ENCODE peak calls at places on chromosomes 4 and X, in ten cellular contexts. D, I, H, E, Q, O, M, R, J and Y are unnamed samples.
A peak's percentile ranks its signal among the peaks of the same experiment; 100 is the strongest.

GRCh38 chr4:151226004-151226932 is 50.7 kb upstream of the PRSS48 start:
- DNase-seq in D (peak; percentile 80), I (no peak), H (peak; percentile 24), E (peak; percentile 35), Q (peak; percentile 9), O (no peak), M (no peak), R (peak; percentile 85), J (no peak), Y (peak; percentile 78)

GRCh38 chrX:15468036-15468435 is 25.1 kb downstream of the PIR start:
- DNase-seq in D (peak; percentile 44), I (no peak), H (no peak), E (peak; percentile 35), Q (no peak), O (peak; percentile 22), M (no peak), R (peak; percentile 86), J (no peak), Y (peak; percentile 63)

GRCh38 chr4:141759796-141760425 is 123.5 kb downstream of the IL15 start:
- DNase-seq in D (peak; percentile 47), I (no peak), H (no peak), E (no peak), Q (no peak), O (no peak), M (no peak), R (peak; percentile 12), J (no peak), Y (no peak)

GRCh38 chr4:82493721-82494425 is 63.5 kb downstream of the ENOPH1 start:
- DNase-seq in D (peak; percentile 35), I (no peak), H (no peak), E (peak; percentile 28), Q (no peak), O (no peak), M (no peak), R (no peak), J (no peak), Y (peak; percentile 93)

GRCh38 chr4:113467581-113467980 is 294.0 kb downstream of the CAMK2D start:
- DNase-seq in D (peak; percentile 74), I (no peak), H (no peak), E (no peak), Q (no peak), O (no peak), M (no peak), R (peak; percentile 89), J (no peak), Y (peak; percentile 86)

GRCh38 chrX:131068945-131069719 is 11.0 kb downstream of the ARHGAP36 start:
- DNase-seq in D (peak; percentile 34), I (no peak), H (peak; percentile 19), E (no peak), Q (no peak), O (peak; percentile 34), M (peak; percentile 20), R (no peak), J (no peak), Y (peak; percentile 42)

GRCh38 chr4:2745981-2746806 is 9.9 kb downstream of the TNIP2 start:
- DNase-seq in D (peak; percentile 93), I (peak; percentile 39), H (no peak), E (no peak), Q (peak; percentile 86), O (peak; percentile 94), M (peak; percentile 80), R (no peak), J (peak; percentile 83), Y (peak; percentile 97)

GRCh38 chr4:26296514-26296913 is 24.3 kb upstream of the RBPJ start:
- DNase-seq in D (no peak), I (no peak), H (no peak), E (no peak), Q (no peak), O (no peak), M (no peak), R (no peak), J (no peak), Y (no peak)

GRCh38 chrX:120301960-120302359 is 9.3 kb downstream of the TMEM255A start:
- DNase-seq in D (no peak), I (no peak), H (no peak), E (no peak), Q (no peak), O (no peak), M (no peak), R (no peak), J (no peak), Y (no peak)

GRCh38 chr4:26076000-26076587 is 162.1 kb downstream of the SMIM20 start:
- DNase-seq in D (peak; percentile 73), I (no peak), H (no peak), E (no peak), Q (no peak), O (peak; percentile 50), M (no peak), R (peak; percentile 47), J (no peak), Y (no peak)

GRCh38 chrX:5748751-5749150 is 479.9 kb downstream of the NLGN4X start:
- DNase-seq in D (no peak), I (no peak), H (no peak), E (no peak), Q (no peak), O (no peak), M (no peak), R (peak; percentile 2), J (no peak), Y (no peak)

GRCh38 chr4:182235016-182235415 is 8.2 kb upstream of the TENM3 start:
- DNase-seq in D (peak; percentile 79), I (no peak), H (no peak), E (no peak), Q (no peak), O (no peak), M (no peak), R (no peak), J (no peak), Y (peak; percentile 41)

GRCh38 chr4:146507607-146508006 is 14.1 kb downstream of the SLC10A7 start:
- DNase-seq in D (no peak), I (no peak), H (no peak), E (no peak), Q (no peak), O (no peak), M (no peak), R (no peak), J (no peak), Y (no peak)

GRCh38 chrX:20973038-20973437 is 401.2 kb upstream of the CNKSR2 start:
- DNase-seq in D (no peak), I (no peak), H (no peak), E (no peak), Q (no peak), O (no peak), M (no peak), R (no peak), J (no peak), Y (no peak)

GRCh38 chr4:8439914-8440490 is 521 bp downstream of the ACOX3 start:
- DNase-seq in D (no peak), I (no peak), H (no peak), E (no peak), Q (no peak), O (no peak), M (no peak), R (peak; percentile 26), J (no peak), Y (peak; percentile 74)

GRCh38 chrX:37302569-37302968 is 46.6 kb upstream of the PRRG1 start:
- DNase-seq in D (peak; percentile 32), I (peak; percentile 44), H (peak; percentile 10), E (no peak), Q (peak; percentile 29), O (no peak), M (no peak), R (peak; percentile 23), J (no peak), Y (no peak)

GRCh38 chr4:33649015-33649414 is 2595.3 kb downstream of the ARAP2 start:
- DNase-seq in D (peak; percentile 39), I (no peak), H (peak; percentile 21), E (peak; percentile 14), Q (no peak), O (no peak), M (no peak), R (peak; percentile 31), J (no peak), Y (peak; percentile 34)